ENCODE peak calls at places on chromosomes 12 and 14, in four cellular contexts. T is upper lobe of right lung; U is lower leg skin; V is activated gamma-delta T cell treated with anti-CD3 and anti-CD28 coated beads, Interleukin-2, amount 50 U/mL, for 16 hours. X is an unnamed sample.

GRCh38 chr12:125203145-125203765 is 138.0 kb downstream of the AACS start:
- DNase-seq in T (no peak), U (no peak), V (no peak), X (no peak)

GRCh38 chr12:99383258-99383657 is 264.3 kb upstream of the GARIN6 start:
- DNase-seq in V (no peak), U (no peak), T (no peak), X (no peak)

GRCh38 chr12:23262670-23263069 is 637.7 kb downstream of the ETNK1 start:
- DNase-seq in V (no peak), T (no peak), U (no peak), X (no peak)

GRCh38 chr12:44000309-44000952 is 164.6 kb downstream of the TMEM117 start:
- DNase-seq in T (no peak), V (no peak), U (no peak), X (peak; percentile 77)

GRCh38 chr12:3795096-3795799 is 42.3 kb upstream of the CRACR2A start:
- DNase-seq in T (no peak), U (no peak), V (no peak), X (no peak)

GRCh38 chr14:81437226-81437625 is 37.1 kb upstream of the STON2 start:
- DNase-seq in V (no peak), U (no peak), T (no peak), X (no peak)

GRCh38 chr12:76010732-76011458 is 20.7 kb downstream of the PHLDA1 start:
- DNase-seq in T (no peak), V (no peak), U (no peak), X (peak; percentile 94)

GRCh38 chr14:99627510-99628381 is 17.2 kb upstream of the HHIPL1 start:
- DNase-seq in V (no peak), T (no peak), U (no peak), X (peak; percentile 84)

GRCh38 chr12:131061041-131061806 is 107.5 kb downstream of the ADGRD1 start:
- DNase-seq in U (no peak), T (peak; percentile 57), V (no peak), X (no peak)

GRCh38 chr12:54611715-54612116 is 23.0 kb downstream of the LACRT start:
- DNase-seq in T (no peak), U (no peak), V (no peak), X (no peak)

GRCh38 chr12:83954939-83955601 is 957.5 kb downstream of the SLC6A15 start:
- DNase-seq in V (no peak), U (no peak), T (no peak), X (peak; percentile 27)

GRCh38 chr12:70398002-70398401 is 31.9 kb downstream of the KCNMB4 start:
- DNase-seq in V (no peak), T (no peak), U (no peak), X (no peak)

GRCh38 chr12:120064054-120064940 is 52.3 kb downstream of the RAB35 start:
- DNase-seq in T (no peak), V (no peak), U (no peak), X (peak; percentile 76)

GRCh38 chr12:59329457-59329856 is 266.4 kb upstream of the SLC16A7 start:
- DNase-seq in T (no peak), U (no peak), V (no peak), X (no peak)

GRCh38 chr12:2650261-2651060 is 144.3 kb upstream of the FKBP4 start:
- DNase-seq in U (no peak), V (no peak), T (peak; percentile 40), X (no peak)

GRCh38 chr12:56723352-56723751 is 1.7 kb downstream of the NACA start:
- DNase-seq in T (no peak), U (no peak), V (no peak), X (no peak)

GRCh38 chr12:105279460-105280056 is 43.6 kb upstream of the APPL2 start:
- DNase-seq in T (no peak), U (no peak), V (peak; percentile 5), X (no peak)

GRCh38 chr12:16606201-16606849 is 363 bp upstream of the LMO3 start:
- DNase-seq in T (peak; percentile 78), U (no peak), V (no peak), X (peak; percentile 61)

GRCh38 chr12:6450091-6450868 is 1.6 kb upstream of the TAPBPL start:
- DNase-seq in U (no peak), V (no peak), T (peak; percentile 39), X (no peak)

GRCh38 chr12:121713257-121714155 is 954 bp downstream of the TMEM120B start:
- DNase-seq in T (no peak), V (no peak), U (peak; percentile 15), X (peak; percentile 16)

GRCh38 chr12:77725611-77726010 is 105.1 kb upstream of the NAV3 start:
- DNase-seq in T (no peak), V (no peak), U (no peak), X (no peak)